ENCODE peak calls at places on chromosomes 2 and 18, in seven cellular contexts. One of them, this sample, is unnamed.

GRCh38 chr18:77068321-77068841 is 64.2 kb downstream of the MBP start:
- DNase-seq in H54: no peak
- DNase-seq in 8988T: no peak
- DNase-seq in cardiac muscle cell: peak
- DNase-seq in RWPE1: no peak
- DNase-seq in stimulated activated CD8-positive, alpha-beta memory T cell treated with anti-CD3 and anti-CD28 coated beads, Interleukin-2, amount 100 ng/mL, for 1 hour: no peak
- DNase-seq in naive thymus-derived CD8-positive, alpha-beta T cell: peak
- DNase-seq in this sample: peak

GRCh38 chr2:32877587-32878162 is 69.1 kb upstream of the LTBP1 start:
- DNase-seq in stimulated activated CD8-positive, alpha-beta memory T cell treated with anti-CD3 and anti-CD28 coated beads, Interleukin-2, amount 100 ng/mL, for 1 hour: no peak
- DNase-seq in 8988T: no peak
- DNase-seq in RWPE1: no peak
- DNase-seq in naive thymus-derived CD8-positive, alpha-beta T cell: no peak
- DNase-seq in cardiac muscle cell: no peak
- DNase-seq in H54: no peak
- DNase-seq in this sample: no peak

GRCh38 chr2:168851674-168852320 is 38.4 kb downstream of the SPC25 start:
- DNase-seq in RWPE1: peak
- DNase-seq in naive thymus-derived CD8-positive, alpha-beta T cell: no peak
- DNase-seq in 8988T: no peak
- DNase-seq in H54: peak
- DNase-seq in stimulated activated CD8-positive, alpha-beta memory T cell treated with anti-CD3 and anti-CD28 coated beads, Interleukin-2, amount 100 ng/mL, for 1 hour: no peak
- DNase-seq in cardiac muscle cell: peak
- DNase-seq in this sample: no peak

GRCh38 chr2:211390506-211390905 is 834.1 kb downstream of the CPS1 start:
- DNase-seq in RWPE1: no peak
- DNase-seq in naive thymus-derived CD8-positive, alpha-beta T cell: no peak
- DNase-seq in cardiac muscle cell: no peak
- DNase-seq in stimulated activated CD8-positive, alpha-beta memory T cell treated with anti-CD3 and anti-CD28 coated beads, Interleukin-2, amount 100 ng/mL, for 1 hour: no peak
- DNase-seq in H54: no peak
- DNase-seq in 8988T: no peak
- DNase-seq in this sample: no peak

GRCh38 chr2:9473985-9474360 is 378 bp upstream of the IAH1 start:
- DNase-seq in stimulated activated CD8-positive, alpha-beta memory T cell treated with anti-CD3 and anti-CD28 coated beads, Interleukin-2, amount 100 ng/mL, for 1 hour: peak
- DNase-seq in H54: no peak
- DNase-seq in naive thymus-derived CD8-positive, alpha-beta T cell: peak
- DNase-seq in RWPE1: peak
- DNase-seq in cardiac muscle cell: peak
- DNase-seq in 8988T: peak
- DNase-seq in this sample: no peak

GRCh38 chr2:84942964-84943421 is 28.0 kb upstream of the KCMF1 start:
- DNase-seq in H54: no peak
- DNase-seq in naive thymus-derived CD8-positive, alpha-beta T cell: no peak
- DNase-seq in RWPE1: no peak
- DNase-seq in 8988T: no peak
- DNase-seq in cardiac muscle cell: peak
- DNase-seq in stimulated activated CD8-positive, alpha-beta memory T cell treated with anti-CD3 and anti-CD28 coated beads, Interleukin-2, amount 100 ng/mL, for 1 hour: no peak
- DNase-seq in this sample: no peak

GRCh38 chr2:121038831-121039230 is 246.2 kb downstream of the TFCP2L1 start:
- DNase-seq in H54: peak
- DNase-seq in cardiac muscle cell: no peak
- DNase-seq in stimulated activated CD8-positive, alpha-beta memory T cell treated with anti-CD3 and anti-CD28 coated beads, Interleukin-2, amount 100 ng/mL, for 1 hour: no peak
- DNase-seq in 8988T: no peak
- DNase-seq in naive thymus-derived CD8-positive, alpha-beta T cell: no peak
- DNase-seq in RWPE1: peak
- DNase-seq in this sample: no peak

GRCh38 chr2:24570225-24570624 is 79.2 kb downstream of the NCOA1 start:
- DNase-seq in 8988T: no peak
- DNase-seq in RWPE1: no peak
- DNase-seq in cardiac muscle cell: no peak
- DNase-seq in stimulated activated CD8-positive, alpha-beta memory T cell treated with anti-CD3 and anti-CD28 coated beads, Interleukin-2, amount 100 ng/mL, for 1 hour: no peak
- DNase-seq in naive thymus-derived CD8-positive, alpha-beta T cell: no peak
- DNase-seq in H54: no peak
- DNase-seq in this sample: no peak

GRCh38 chr2:99860720-99861375 is 281.5 kb downstream of the AFF3 start:
- DNase-seq in naive thymus-derived CD8-positive, alpha-beta T cell: no peak
- DNase-seq in H54: no peak
- DNase-seq in 8988T: no peak
- DNase-seq in RWPE1: no peak
- DNase-seq in cardiac muscle cell: no peak
- DNase-seq in stimulated activated CD8-positive, alpha-beta memory T cell treated with anti-CD3 and anti-CD28 coated beads, Interleukin-2, amount 100 ng/mL, for 1 hour: no peak
- DNase-seq in this sample: no peak

GRCh38 chr2:72148975-72149555 is 1.4 kb upstream of the CYP26B1 start:
- DNase-seq in H54: peak
- DNase-seq in cardiac muscle cell: peak
- DNase-seq in RWPE1: no peak
- DNase-seq in naive thymus-derived CD8-positive, alpha-beta T cell: no peak
- DNase-seq in 8988T: peak
- DNase-seq in stimulated activated CD8-positive, alpha-beta memory T cell treated with anti-CD3 and anti-CD28 coated beads, Interleukin-2, amount 100 ng/mL, for 1 hour: no peak
- DNase-seq in this sample: peak

This sample was measured in central memory CD8-positive, alpha-beta T cell.